ENCODE peak calls at places on chromosomes 11 and 22, in four cellular contexts. D is psoas muscle, E is colonic mucosa, U is left ventricle myocardium inferior. X is an unnamed sample.

GRCh38 chr11:6599449-6599848 is 4.0 kb downstream of the RRP8 start:
- DNase-seq in E (no peak), U (no peak), D (no peak), X (no peak)

GRCh38 chr11:102553835-102554282 is 23.3 kb upstream of the MMP7 start:
- DNase-seq in D (no peak), U (no peak), E (no peak), X (no peak)

GRCh38 chr11:122137081-122137793 is 21.2 kb upstream of the BLID start:
- DNase-seq in D (no peak), E (no peak), U (no peak), X (peak; percentile 92)

GRCh38 chr22:49048591-49048990 is 779.1 kb downstream of the BRD1 start:
- DNase-seq in E (no peak), U (no peak), D (no peak), X (no peak)

GRCh38 chr11:12137005-12137690 is 26.8 kb downstream of the MICAL2 start:
- DNase-seq in E (peak; percentile 82), U (no peak), D (no peak), X (no peak)

GRCh38 chr11:64123679-64124078 is 42.2 kb downstream of the MACROD1 start:
- DNase-seq in D (no peak), U (no peak), E (no peak), X (no peak)

GRCh38 chr11:90997241-90997640 is 774.4 kb upstream of the CHORDC1 start:
- DNase-seq in U (no peak), D (no peak), E (no peak), X (no peak)

GRCh38 chr11:104957280-104957679 is 11.1 kb downstream of the CASP4 start:
- DNase-seq in E (no peak), D (no peak), U (no peak), X (no peak)

GRCh38 chr22:29330291-29330690 is 14.8 kb upstream of the RASL10A start:
- DNase-seq in D (no peak), E (no peak), U (no peak), X (no peak)

GRCh38 chr11:70699294-70700221 is 301.2 kb downstream of the CTTN start:
- DNase-seq in E (no peak), D (peak; percentile 26), U (no peak), X (no peak)

GRCh38 chr11:2794947-2795346 is 90.6 kb downstream of the CDKN1C start:
- DNase-seq in E (no peak), D (peak; percentile 39), U (no peak), X (no peak)

GRCh38 chr11:115207166-115207591 is 297.0 kb downstream of the CADM1 start:
- DNase-seq in U (no peak), E (no peak), D (no peak), X (peak; percentile 57)

GRCh38 chr11:27294654-27295053 is 68.4 kb downstream of the CCDC34 start:
- DNase-seq in D (no peak), E (peak; percentile 47), U (no peak), X (no peak)

GRCh38 chr22:42179616-42180015 is 49.0 kb upstream of the CYP2D6 start:
- DNase-seq in E (no peak), U (no peak), D (no peak), X (no peak)

GRCh38 chr11:70933986-70934583 is 318.3 kb downstream of the SHANK2 start:
- DNase-seq in E (no peak), D (peak; percentile 12), U (no peak), X (no peak)

GRCh38 chr11:110086892-110087309 is 6.3 kb upstream of the ZC3H12C start:
- DNase-seq in E (peak; percentile 47), D (no peak), U (no peak), X (no peak)

GRCh38 chr11:114285599-114285998 is 10.6 kb upstream of the NNMT start:
- DNase-seq in U (no peak), D (no peak), E (no peak), X (no peak)

GRCh38 chr11:57500926-57501325 is 14.6 kb downstream of the SLC43A1 start:
- DNase-seq in E (no peak), D (no peak), U (no peak), X (no peak)

GRCh38 chr11:44130751-44131150 is 35.3 kb downstream of the EXT2 start:
- DNase-seq in D (peak; percentile 51), E (no peak), U (no peak), X (no peak)

GRCh38 chr22:45903355-45904149 is 73.4 kb downstream of the WNT7B start:
- DNase-seq in D (no peak), E (no peak), U (no peak), X (no peak)

GRCh38 chr11:70782401-70782913 is 384.1 kb downstream of the CTTN start:
- DNase-seq in U (no peak), D (no peak), E (no peak), X (no peak)

GRCh38 chr11:120215634-120216033 is 4.8 kb downstream of the OAF start:
- DNase-seq in U (peak; percentile 57), D (no peak), E (no peak), X (no peak)

GRCh38 chr11:58394195-58394594 is 12.5 kb downstream of the OR5B3 start:
- DNase-seq in U (no peak), D (no peak), E (no peak), X (peak; percentile 51)

GRCh38 chr11:105144887-105145286 is 5.3 kb upstream of the CARD18 start:
- DNase-seq in E (no peak), U (no peak), D (no peak), X (peak; percentile 81)

GRCh38 chr11:10602945-10603344 is 34.5 kb upstream of the LYVE1 start:
- DNase-seq in U (no peak), E (peak; percentile 15), D (no peak), X (no peak)

GRCh38 chr22:37228106-37229011 is 15.7 kb downstream of the RAC2 start:
- DNase-seq in D (peak; percentile 53), E (no peak), U (peak; percentile 43), X (no peak)

GRCh38 chr11:126628790-126629621 is 273.5 kb downstream of the ST3GAL4 start:
- DNase-seq in U (no peak), E (no peak), D (no peak), X (no peak)

GRCh38 chr22:45626198-45626651 is 45.4 kb upstream of the ATXN10 start:
- DNase-seq in U (no peak), E (peak; percentile 88), D (no peak), X (no peak)

GRCh38 chr11:35171226-35171625 is 32.3 kb downstream of the CD44 start:
- DNase-seq in U (no peak), D (no peak), E (no peak), X (no peak)

GRCh38 chr11:119389611-119390254 is 8.2 kb upstream of the USP2 start:
- DNase-seq in E (no peak), U (no peak), D (no peak), X (no peak)

GRCh38 chr22:38982008-38982927 is at the start of gene APOBEC3B:
- DNase-seq in D (peak; percentile 89), U (peak; percentile 54), E (peak; percentile 95), X (peak; percentile 83)

GRCh38 chr11:13726456-13726855 is 58.0 kb downstream of the FAR1 start:
- DNase-seq in U (no peak), D (no peak), E (no peak), X (no peak)

DNA sequence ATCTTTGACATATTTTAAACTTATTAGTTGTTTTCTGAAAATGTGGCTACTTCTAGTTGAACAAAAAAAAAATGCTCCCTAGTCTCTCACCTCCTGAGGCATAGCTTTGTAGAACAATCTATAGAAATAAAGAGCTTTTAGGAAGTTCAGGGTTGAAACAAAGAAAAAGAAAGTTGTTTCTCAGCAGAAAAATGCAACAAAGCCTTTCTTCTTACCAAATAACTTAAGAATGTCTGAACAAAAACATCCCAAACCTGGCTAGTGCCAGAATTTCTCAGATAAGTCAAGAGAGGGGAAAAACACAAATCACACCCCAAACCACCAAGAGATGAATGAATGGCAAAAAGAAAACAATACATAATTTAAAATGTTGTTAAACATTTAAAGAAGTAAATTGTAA is 114.1 kb downstream of the MAML2 start:
- DNase-seq in U (no peak), E (no peak), D (no peak), X (no peak)
- H3K4me3 ChIP-seq in U (no peak overlapping the region), E (no peak overlapping the region), D (no peak overlapping the region), X (no peak overlapping the region)

GRCh38 chr11:86671386-86672006 is 920 bp downstream of the ME3 start:
- DNase-seq in U (peak; percentile 88), E (peak; percentile 88), D (peak; percentile 83), X (no peak)

GRCh38 chr11:86669424-86669823 is 3.0 kb downstream of the ME3 start:
- DNase-seq in E (no peak), D (no peak), U (no peak), X (peak; percentile 65)

GRCh38 chr11:86666193-86666592 is 6.2 kb downstream of the ME3 start:
- DNase-seq in D (no peak), U (no peak), E (no peak), X (no peak)

GRCh38 chr11:86670179-86670578 is 2.2 kb downstream of the ME3 start:
- DNase-seq in U (no peak), D (no peak), E (no peak), X (no peak)

DNA sequence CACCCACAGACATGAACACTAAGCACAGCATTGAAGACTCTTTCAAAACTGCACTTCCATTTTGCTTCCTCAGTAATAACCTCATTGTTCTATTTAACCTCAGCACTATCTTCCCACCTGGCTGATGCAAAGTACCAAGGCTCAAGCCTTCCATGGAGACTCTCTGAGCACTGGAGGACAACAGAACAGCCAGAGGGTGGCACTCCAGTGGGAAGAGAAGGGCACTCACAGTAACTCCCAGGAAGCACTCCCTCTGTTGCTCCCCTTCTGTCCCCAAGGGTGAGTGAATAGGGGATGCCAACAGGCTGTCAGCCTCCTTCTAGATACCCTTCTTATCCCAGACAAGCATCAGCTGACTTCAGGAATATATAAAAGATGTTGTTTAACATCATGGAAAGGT is 3.5 kb downstream of the ME3 start:
- DNase-seq in D (no peak), U (no peak), E (no peak), X (no peak)
- TF ChIP-seq CTCF in D (no peak), U (no peak), E (no peak), X (no peak)

GRCh38 chr22:24207264-24208011 is 26.2 kb downstream of the SUSD2 start:
- DNase-seq in E (no peak), U (no peak), D (no peak), X (no peak)

GRCh38 chr22:24209016-24209415 is 27.7 kb downstream of the SUSD2 start:
- DNase-seq in D (no peak), U (no peak), E (no peak), X (no peak)

GRCh38 chr22:24205438-24206189 is 24.3 kb downstream of the SUSD2 start:
- DNase-seq in U (no peak), D (no peak), E (no peak), X (no peak)

DNA sequence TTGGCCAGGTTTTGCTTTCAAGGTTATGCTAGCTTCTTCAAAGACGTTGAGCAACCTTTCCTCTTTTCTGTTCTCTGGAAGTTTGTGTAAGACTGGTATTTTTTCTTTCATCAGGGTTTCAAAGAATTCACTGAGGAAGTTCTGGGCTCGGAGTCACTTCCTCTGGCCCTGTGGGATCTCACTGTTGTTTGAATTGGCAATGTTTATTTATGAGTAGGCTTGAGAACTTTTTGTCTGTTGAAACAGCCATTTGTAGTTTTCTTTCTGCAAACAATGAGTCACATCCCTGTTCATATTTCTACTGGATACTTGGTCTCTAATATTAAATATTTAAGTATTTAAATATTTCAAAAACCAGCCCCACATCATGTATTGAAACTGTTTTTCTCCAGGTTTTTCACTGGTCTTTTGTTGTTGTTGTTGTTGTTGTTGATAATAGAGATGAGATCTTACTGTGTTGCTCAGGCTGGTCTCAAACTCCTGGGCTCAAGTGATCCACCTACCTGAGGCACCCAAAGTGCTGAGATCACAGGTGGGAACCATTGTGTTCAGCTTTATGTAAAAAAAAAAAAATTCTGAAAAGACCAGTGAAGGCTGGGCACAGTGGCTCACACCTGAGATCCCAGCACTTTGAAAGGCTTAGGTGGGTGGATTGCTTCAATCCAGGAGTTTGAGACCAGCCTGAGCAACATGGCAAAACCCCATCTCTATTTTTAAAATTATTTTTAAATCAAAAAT is 26.9 kb downstream of the SUSD2 start:
- DNase-seq in D (peak; percentile 55), E (no peak), U (no peak), X (no peak)
- H3K4me3 ChIP-seq in D (no peak overlapping the region), E (no peak overlapping the region), U (peak overlapping the region; percentile 9), X (no peak overlapping the region)

GRCh38 chr11:106399075-106399500 is 321.6 kb downstream of the AASDHPPT start:
- DNase-seq in U (no peak), E (no peak), D (peak; percentile 58), X (peak; percentile 99)
- TF ChIP-seq CTCF in U (no peak), E (no peak), D (no peak), X (no peak)

X was measured in retinal pigment epithelial cell.